ENCODE peak calls at places on chromosomes 6 and 20, in ten cellular contexts. E, Q, O, C, S, J, D, B, Z and I are unnamed samples. For H3K36me3, the result is how much of the 10 kb centered on the place peaks cover.

GRCh38 chr6:136103763-136104311 is 146.3 kb downstream of the MTFR2 start:
- DNase-seq in Q (peak), O (peak), E (no peak), C (no peak), J (no peak), B (no peak), D (no peak), S (peak), Z (peak), I (no peak)

GRCh38 chr6:105993341-105993740 is 92.8 kb upstream of the PRDM1 start:
- DNase-seq in B (no peak), C (no peak), D (no peak), S (peak), O (no peak), J (no peak), Q (no peak), Z (no peak), E (no peak), I (no peak)

GRCh38 chr6:47288245-47289090 is 21.2 kb downstream of the TNFRSF21 start:
- DNase-seq in D (no peak), C (no peak), Q (no peak), J (no peak), O (no peak), Z (no peak), S (no peak), E (no peak), B (no peak), I (no peak)

GRCh38 chr6:138517635-138518034 is 18.3 kb upstream of the NHSL1 start:
- DNase-seq in O (no peak), Q (peak), E (peak), J (peak), D (peak), Z (peak), S (peak), B (no peak), C (no peak), I (no peak)

GRCh38 chr6:149454405-149454848 is 30.4 kb downstream of the ZC3H12D start:
- DNase-seq in S (no peak), O (peak), B (peak), Z (no peak), D (peak), Q (peak), J (peak), C (no peak), E (peak), I (peak)

GRCh38 chr6:99514089-99514488 is 1.1 kb downstream of the USP45 start:
- DNase-seq in E (no peak), O (no peak), C (no peak), B (no peak), Q (no peak), J (no peak), Z (no peak), D (no peak), S (peak), I (no peak)

GRCh38 chr6:26233608-26234420 is 131.2 kb upstream of the BTN3A2 start:
- DNase-seq in D (peak), Q (peak), S (peak), J (peak), B (peak), O (no peak), Z (peak), E (peak), C (no peak), I (no peak)

GRCh38 chr6:165640767-165641166 is 22.3 kb downstream of the PDE10A start:
- DNase-seq in D (no peak), S (no peak), O (no peak), E (no peak), Z (no peak), C (no peak), B (no peak), J (no peak), Q (no peak), I (no peak)

GRCh38 chr6:42017021-42017643 is 33.2 kb upstream of the TAF8 start:
- DNase-seq in O (no peak), Z (peak), J (no peak), C (no peak), S (no peak), D (peak), B (peak), E (no peak), Q (no peak), I (no peak)

GRCh38 chr20:2168946-2169345 is 67.3 kb downstream of the STK35 start:
- DNase-seq in C (no peak), J (no peak), S (no peak), O (no peak), B (no peak), E (no peak), Q (no peak), Z (no peak), D (no peak), I (no peak)

GRCh38 chr6:124463271-124463670 is 499.0 kb upstream of the RNF217 start:
- DNase-seq in J (no peak), E (no peak), B (no peak), Q (no peak), C (no peak), O (no peak), D (no peak), S (no peak), Z (no peak), I (no peak)

GRCh38 chr20:56752274-56752673 is 123.2 kb downstream of the TFAP2C start:
- DNase-seq in O (no peak), E (no peak), S (no peak), B (peak), D (no peak), J (no peak), C (no peak), Q (no peak), Z (no peak), I (no peak)

GRCh38 chr6:111358454-111358853 is 124.6 kb downstream of the REV3L start:
- DNase-seq in B (no peak), D (no peak), Q (no peak), O (no peak), Z (no peak), C (no peak), J (no peak), S (no peak), E (no peak), I (no peak)

GRCh38 chr6:119966484-119966883 is 616.9 kb upstream of the MAN1A1 start:
- DNase-seq in D (no peak), Z (peak), B (no peak), C (no peak), J (no peak), O (no peak), S (peak), Q (no peak), E (no peak), I (no peak)

GRCh38 chr6:28010526-28010925 is 53.5 kb downstream of the OR2B6 start:
- DNase-seq in Q (no peak), J (no peak), D (no peak), O (no peak), C (no peak), S (no peak), E (no peak), Z (no peak), B (no peak), I (no peak)

GRCh38 chr20:15144911-15145310 is 807.5 kb upstream of the FLRT3 start:
- DNase-seq in Z (no peak), B (no peak), J (no peak), C (no peak), D (no peak), O (no peak), S (no peak), Q (no peak), E (no peak), I (no peak)

GRCh38 chr6:32460528-32460927 is 20.8 kb downstream of the HLA-DRA start:
- DNase-seq in C (no peak), J (no peak), B (no peak), Z (no peak), E (no peak), Q (no peak), S (peak), D (no peak), O (no peak), I (no peak)
- H3K36me3 ChIP-seq in C (under half), J (under half), B (under half), Z (under half), E (under half), Q (under half), S (under half), D (under half), O (under half), I (under half)

GRCh38 chr6:154479388-154480143 is 30.9 kb downstream of the CNKSR3 start:
- DNase-seq in Z (no peak), B (no peak), O (no peak), D (peak), E (no peak), C (no peak), Q (no peak), J (no peak), S (no peak), I (no peak)
- H3K4me3 ChIP-seq in Z (no peak), B (no peak), O (peak), D (no peak), E (no peak), C (no peak), Q (no peak), J (peak), S (no peak), I (no peak)

GRCh38 chr20:31390490-31390889 is at the start of gene DEFB119:
- DNase-seq in J (no peak), S (no peak), D (no peak), Q (no peak), Z (no peak), C (no peak), E (no peak), O (no peak), B (no peak), I (no peak)
- TF ChIP-seq CTCF in J (no peak), S (no peak), D (no peak), Q (no peak), Z (no peak), C (no peak), E (no peak), O (no peak), B (no peak), I (no peak)

DNA sequence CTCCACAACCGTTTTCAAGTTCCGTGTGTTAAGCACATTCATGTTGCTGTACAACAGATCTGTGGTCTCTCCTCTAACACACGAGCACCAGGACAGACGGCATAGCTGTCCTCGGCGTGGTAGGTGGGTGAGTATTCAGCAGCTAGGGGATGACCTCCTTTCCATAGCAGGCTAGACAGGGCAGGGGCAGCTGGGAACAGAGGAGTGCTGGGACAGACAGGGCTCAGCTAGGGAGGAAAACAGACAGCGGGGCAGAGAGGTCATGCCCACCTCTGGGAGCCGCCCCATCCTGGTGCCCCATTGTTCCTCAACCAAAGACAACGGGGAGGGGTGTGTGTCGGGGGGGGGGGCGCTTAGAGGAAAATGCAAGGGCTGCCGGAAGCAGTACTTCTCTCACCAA is 271.5 kb upstream of the FOXQ1 start:
- DNase-seq in Q (no peak), O (no peak), B (no peak), D (no peak), Z (no peak), S (no peak), C (no peak), J (no peak), E (no peak), I (no peak)
- H3K36me3 ChIP-seq in Q (under half), O (under half), B (under half), D (under half), Z (under half), S (under half), C (under half), J (under half), E (under half), I (under half)

GRCh38 chr20:11311659-11312058 is 606.0 kb upstream of the BTBD3 start:
- DNase-seq in Z (no peak), D (no peak), C (no peak), J (no peak), O (no peak), S (no peak), Q (no peak), E (no peak), B (no peak), I (no peak)

GRCh38 chr20:11320033-11320432 is 597.7 kb upstream of the BTBD3 start:
- DNase-seq in E (no peak), O (no peak), Q (no peak), S (no peak), C (no peak), D (no peak), J (no peak), B (no peak), Z (no peak), I (no peak)

GRCh38 chr20:11316244-11316643 is 601.4 kb upstream of the BTBD3 start:
- DNase-seq in Q (no peak), E (no peak), B (no peak), C (no peak), J (no peak), O (no peak), S (no peak), D (no peak), Z (no peak), I (no peak)

GRCh38 chr20:11315506-11315905 is 602.2 kb upstream of the BTBD3 start:
- DNase-seq in B (no peak), S (no peak), J (no peak), D (no peak), C (no peak), O (no peak), Z (no peak), E (no peak), Q (no peak), I (no peak)
- H3K4me3 ChIP-seq in B (no peak), S (no peak), J (no peak), D (no peak), C (no peak), O (no peak), Z (no peak), E (no peak), Q (no peak), I (no peak)